ENCODE peak calls at places on chromosomes 3 and 15, in seven cellular contexts. One of them, this sample, is unnamed.

GRCh38 chr3:127483902-127484591 is 106.5 kb downstream of the TPRA1 start:
- DNase-seq in uterus: peak
- DNase-seq in Caco-2: no peak
- DNase-seq in A549: no peak
- DNase-seq in GM13976: peak
- DNase-seq in B cell: no peak
- DNase-seq in WTC11: no peak
- DNase-seq in this sample: peak

GRCh38 chr3:112628038-112628437 is 12.9 kb downstream of the CCDC80 start:
- DNase-seq in A549: no peak
- DNase-seq in WTC11: no peak
- DNase-seq in GM13976: no peak
- DNase-seq in uterus: no peak
- DNase-seq in Caco-2: no peak
- DNase-seq in B cell: no peak
- DNase-seq in this sample: no peak

GRCh38 chr3:47017504-47018268 is 38.2 kb downstream of the NBEAL2 start:
- DNase-seq in WTC11: no peak
- DNase-seq in GM13976: no peak
- DNase-seq in uterus: no peak
- DNase-seq in Caco-2: no peak
- DNase-seq in B cell: no peak
- DNase-seq in A549: no peak
- DNase-seq in this sample: no peak

GRCh38 chr3:5073374-5074085 is 48.6 kb upstream of the ARL8B start:
- DNase-seq in A549: no peak
- DNase-seq in WTC11: no peak
- DNase-seq in Caco-2: no peak
- DNase-seq in B cell: no peak
- DNase-seq in uterus: no peak
- DNase-seq in GM13976: no peak
- DNase-seq in this sample: no peak

GRCh38 chr3:12060139-12060831 is 56.1 kb downstream of the SYN2 start:
- DNase-seq in WTC11: no peak
- DNase-seq in GM13976: no peak
- DNase-seq in A549: no peak
- DNase-seq in Caco-2: no peak
- DNase-seq in uterus: no peak
- DNase-seq in B cell: no peak
- DNase-seq in this sample: no peak

GRCh38 chr15:24916305-24917009 is 38.3 kb upstream of the SNRPN start:
- DNase-seq in GM13976: no peak
- DNase-seq in B cell: no peak
- DNase-seq in uterus: no peak
- DNase-seq in A549: no peak
- DNase-seq in Caco-2: no peak
- DNase-seq in WTC11: no peak
- DNase-seq in this sample: no peak

GRCh38 chr15:49844390-49844789 is 223.5 kb downstream of the DTWD1 start:
- DNase-seq in uterus: no peak
- DNase-seq in WTC11: no peak
- DNase-seq in A549: no peak
- DNase-seq in B cell: no peak
- DNase-seq in GM13976: no peak
- DNase-seq in Caco-2: peak
- DNase-seq in this sample: no peak

GRCh38 chr3:48694610-48695051 is 8.9 kb upstream of the NCKIPSD start:
- DNase-seq in WTC11: no peak
- DNase-seq in B cell: no peak
- DNase-seq in GM13976: no peak
- DNase-seq in Caco-2: no peak
- DNase-seq in uterus: peak
- DNase-seq in A549: peak
- DNase-seq in this sample: no peak

GRCh38 chr3:196222876-196223595 is 6.7 kb downstream of the SLC51A start:
- DNase-seq in B cell: no peak
- DNase-seq in Caco-2: no peak
- DNase-seq in GM13976: no peak
- DNase-seq in A549: no peak
- DNase-seq in WTC11: no peak
- DNase-seq in uterus: no peak
- DNase-seq in this sample: no peak

GRCh38 chr15:37764733-37765191 is 169.7 kb upstream of the TMCO5A start:
- DNase-seq in Caco-2: peak
- DNase-seq in uterus: no peak
- DNase-seq in A549: peak
- DNase-seq in GM13976: no peak
- DNase-seq in WTC11: peak
- DNase-seq in B cell: no peak
- DNase-seq in this sample: peak

GRCh38 chr15:35136552-35136951 is 51.5 kb upstream of the NANOGP8 start:
- DNase-seq in A549: no peak
- DNase-seq in WTC11: no peak
- DNase-seq in B cell: no peak
- DNase-seq in uterus: no peak
- DNase-seq in GM13976: peak
- DNase-seq in Caco-2: no peak
- DNase-seq in this sample: peak

GRCh38 chr3:59456852-59457485 is 407.1 kb upstream of the CFAP20DC start:
- DNase-seq in B cell: no peak
- DNase-seq in WTC11: no peak
- DNase-seq in Caco-2: no peak
- DNase-seq in uterus: no peak
- DNase-seq in A549: no peak
- DNase-seq in GM13976: no peak
- DNase-seq in this sample: peak

GRCh38 chr15:65752151-65752700 is 39.9 kb downstream of the DENND4A start:
- DNase-seq in GM13976: no peak
- DNase-seq in A549: no peak
- DNase-seq in uterus: no peak
- DNase-seq in WTC11: no peak
- DNase-seq in Caco-2: no peak
- DNase-seq in B cell: no peak
- DNase-seq in this sample: no peak

GRCh38 chr15:32641517-32642059 is at the start of gene SCG5:
- DNase-seq in WTC11: peak
- DNase-seq in Caco-2: no peak
- DNase-seq in GM13976: no peak
- DNase-seq in B cell: no peak
- DNase-seq in uterus: no peak
- DNase-seq in A549: no peak
- DNase-seq in this sample: no peak

GRCh38 chr15:70354260-70354894 is 256.7 kb upstream of the TLE3 start:
- DNase-seq in GM13976: no peak
- DNase-seq in B cell: no peak
- DNase-seq in uterus: no peak
- DNase-seq in Caco-2: no peak
- DNase-seq in WTC11: no peak
- DNase-seq in A549: no peak
- DNase-seq in this sample: no peak

GRCh38 chr15:70356919-70357318 is 259.2 kb upstream of the TLE3 start:
- DNase-seq in uterus: no peak
- DNase-seq in B cell: no peak
- DNase-seq in Caco-2: no peak
- DNase-seq in GM13976: no peak
- DNase-seq in A549: no peak
- DNase-seq in WTC11: no peak
- DNase-seq in this sample: no peak

GRCh38 chr15:70356062-70356860 is 258.5 kb upstream of the TLE3 start:
- DNase-seq in B cell: no peak
- DNase-seq in WTC11: no peak
- DNase-seq in uterus: no peak
- DNase-seq in A549: no peak
- DNase-seq in GM13976: no peak
- DNase-seq in Caco-2: no peak
- DNase-seq in this sample: no peak

GRCh38 chr15:70353606-70354259 is 256.0 kb upstream of the TLE3 start:
- DNase-seq in Caco-2: no peak
- DNase-seq in WTC11: no peak
- DNase-seq in B cell: no peak
- DNase-seq in uterus: no peak
- DNase-seq in GM13976: no peak
- DNase-seq in A549: no peak
- DNase-seq in this sample: no peak

GRCh38 chr15:70355275-70355795 is 257.6 kb upstream of the TLE3 start:
- DNase-seq in Caco-2: no peak
- DNase-seq in B cell: no peak
- DNase-seq in uterus: no peak
- DNase-seq in WTC11: no peak
- DNase-seq in A549: peak
- DNase-seq in GM13976: no peak
- DNase-seq in this sample: no peak
- TF ChIP-seq CTCF in Caco-2: peak
- TF ChIP-seq CTCF in B cell: no peak
- TF ChIP-seq CTCF in uterus: no peak
- TF ChIP-seq CTCF in WTC11: no peak
- TF ChIP-seq CTCF in A549: no peak
- TF ChIP-seq CTCF in GM13976: no peak
- TF ChIP-seq CTCF in this sample: no peak

GRCh38 chr15:100849021-100849831 is 30.4 kb upstream of the ALDH1A3 start:
- DNase-seq in uterus: peak
- DNase-seq in Caco-2: peak
- DNase-seq in WTC11: peak
- DNase-seq in A549: peak
- DNase-seq in GM13976: peak
- DNase-seq in B cell: peak
- DNase-seq in this sample: peak
- TF ChIP-seq CTCF in uterus: no peak
- TF ChIP-seq CTCF in Caco-2: peak
- TF ChIP-seq CTCF in WTC11: no peak
- TF ChIP-seq CTCF in A549: peak
- TF ChIP-seq CTCF in GM13976: peak
- TF ChIP-seq CTCF in B cell: peak
- TF ChIP-seq CTCF in this sample: peak

GRCh38 chr3:138329984-138330293 is 288 bp upstream of the NME9 start:
- DNase-seq in B cell: no peak
- DNase-seq in WTC11: no peak
- DNase-seq in Caco-2: no peak
- DNase-seq in A549: no peak
- DNase-seq in GM13976: no peak
- DNase-seq in uterus: no peak
- DNase-seq in this sample: no peak

GRCh38 chr3:138329127-138329983 is at the start of gene NME9:
- DNase-seq in B cell: peak
- DNase-seq in Caco-2: peak
- DNase-seq in A549: peak
- DNase-seq in WTC11: peak
- DNase-seq in GM13976: peak
- DNase-seq in uterus: peak
- DNase-seq in this sample: peak

GRCh38 chr3:138326866-138327595 is 2.6 kb downstream of the NME9 start:
- DNase-seq in Caco-2: no peak
- DNase-seq in WTC11: no peak
- DNase-seq in GM13976: no peak
- DNase-seq in A549: no peak
- DNase-seq in uterus: no peak
- DNase-seq in B cell: no peak
- DNase-seq in this sample: no peak

GRCh38 chr3:138327831-138328230 is 1.8 kb downstream of the NME9 start:
- DNase-seq in Caco-2: no peak
- DNase-seq in uterus: no peak
- DNase-seq in A549: no peak
- DNase-seq in B cell: no peak
- DNase-seq in GM13976: no peak
- DNase-seq in WTC11: no peak
- DNase-seq in this sample: no peak

DNA sequence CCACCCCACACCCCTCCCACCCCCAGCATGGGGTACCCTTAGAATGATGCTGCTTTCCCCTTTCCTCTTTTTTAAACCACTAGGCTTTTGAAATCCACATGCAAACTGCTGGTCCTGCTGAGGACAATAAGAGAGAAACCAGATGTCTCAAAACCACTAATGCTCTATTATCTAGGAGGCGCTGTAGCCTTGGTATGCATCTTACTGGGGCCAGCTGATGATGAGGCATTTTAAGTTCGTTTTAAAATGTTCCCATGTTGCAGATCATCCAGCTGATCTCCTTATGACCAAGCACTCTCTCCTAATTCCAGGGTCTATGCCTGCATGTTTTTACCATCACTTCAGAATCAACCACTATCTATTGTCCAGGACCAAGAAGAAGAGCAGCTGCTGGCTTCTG is 1.3 kb downstream of the NME9 start:
- DNase-seq in WTC11: no peak
- DNase-seq in A549: peak
- DNase-seq in Caco-2: no peak
- DNase-seq in uterus: no peak
- DNase-seq in B cell: no peak
- DNase-seq in GM13976: no peak
- DNase-seq in this sample: no peak
- TF ChIP-seq CTCF in WTC11: no peak
- TF ChIP-seq CTCF in A549: peak
- TF ChIP-seq CTCF in Caco-2: no peak
- TF ChIP-seq CTCF in uterus: no peak
- TF ChIP-seq CTCF in B cell: no peak
- TF ChIP-seq CTCF in GM13976: no peak
- TF ChIP-seq CTCF in this sample: no peak

DNA sequence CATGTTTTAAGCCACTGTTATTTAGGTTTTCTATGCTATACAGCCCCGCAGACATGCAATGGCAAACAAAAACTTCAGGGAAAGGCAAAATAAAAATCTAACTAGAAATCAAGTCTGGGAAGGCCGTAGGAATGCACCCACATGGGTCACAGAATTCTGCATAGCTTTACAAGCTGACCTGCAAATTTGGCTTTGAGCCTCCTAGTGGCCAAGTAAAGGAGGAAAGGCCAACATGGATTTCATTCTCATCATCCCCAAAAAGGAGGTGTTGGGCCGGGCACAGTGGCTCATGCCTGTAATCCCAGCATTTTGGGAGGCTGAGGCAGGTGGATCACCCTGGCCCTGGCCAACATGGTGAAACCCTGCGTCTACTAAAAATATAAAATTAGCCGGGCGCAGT is 124.3 kb downstream of the FBLN2 start:
- DNase-seq in Caco-2: no peak
- DNase-seq in GM13976: no peak
- DNase-seq in B cell: no peak
- DNase-seq in WTC11: no peak
- DNase-seq in A549: no peak
- DNase-seq in uterus: no peak
- DNase-seq in this sample: no peak
- TF ChIP-seq CTCF in Caco-2: peak
- TF ChIP-seq CTCF in GM13976: no peak
- TF ChIP-seq CTCF in B cell: no peak
- TF ChIP-seq CTCF in WTC11: peak
- TF ChIP-seq CTCF in A549: peak
- TF ChIP-seq CTCF in uterus: no peak
- TF ChIP-seq CTCF in this sample: peak

GRCh38 chr15:41849861-41850260 is 11.2 kb downstream of the PLA2G4B start:
- DNase-seq in A549: no peak
- DNase-seq in WTC11: no peak
- DNase-seq in uterus: no peak
- DNase-seq in B cell: no peak
- DNase-seq in Caco-2: no peak
- DNase-seq in GM13976: no peak
- DNase-seq in this sample: no peak
- TF ChIP-seq CTCF in A549: no peak
- TF ChIP-seq CTCF in WTC11: no peak
- TF ChIP-seq CTCF in uterus: no peak
- TF ChIP-seq CTCF in B cell: no peak
- TF ChIP-seq CTCF in Caco-2: no peak
- TF ChIP-seq CTCF in GM13976: no peak
- TF ChIP-seq CTCF in this sample: no peak

This sample was measured in GM10248.